ENCODE peak calls at places on chromosomes 13 and 19, in eight cellular contexts. S, V, D, N, K, F, J and Z are unnamed samples.

GRCh38 chr19:55152017-55152416 is 3.0 kb upstream of the TNNT1 start:
- DNase-seq in K (no peak), N (no peak), F (no peak), S (no peak), V (no peak), J (no peak), D (no peak), Z (no peak)

GRCh38 chr19:18440421-18440877 is 2.5 kb upstream of the ISYNA1 start:
- DNase-seq in V (peak), D (no peak), J (no peak), N (no peak), S (no peak), F (no peak), K (no peak), Z (peak)

GRCh38 chr13:95870421-95870820 is 182.8 kb downstream of the UGGT2 start:
- DNase-seq in F (no peak), K (no peak), N (no peak), V (no peak), S (no peak), J (no peak), D (no peak), Z (peak)

GRCh38 chr13:31209172-31209818 is 9.5 kb downstream of the B3GLCT start:
- DNase-seq in K (peak), N (no peak), V (no peak), S (peak), D (no peak), F (peak), J (peak), Z (peak)

GRCh38 chr13:73547239-73547638 is 488.4 kb downstream of the KLF5 start:
- DNase-seq in S (no peak), K (no peak), F (no peak), D (no peak), V (no peak), J (no peak), N (no peak), Z (no peak)

GRCh38 chr19:18915639-18916038 is 3.5 kb downstream of the COPE start:
- DNase-seq in D (peak), V (no peak), F (peak), J (peak), K (peak), S (no peak), N (peak), Z (peak)

GRCh38 chr19:14769201-14769600 is 9.2 kb downstream of the ADGRE2 start:
- DNase-seq in D (no peak), V (no peak), K (no peak), J (no peak), S (no peak), F (no peak), N (peak), Z (no peak)

GRCh38 chr19:18202759-18203407 is 959 bp downstream of the RAB3A start:
- DNase-seq in K (peak), D (no peak), F (peak), S (peak), J (peak), V (peak), N (peak), Z (peak)

GRCh38 chr19:1265611-1266115 is 3.5 kb upstream of the CIRBP start:
- DNase-seq in V (no peak), S (no peak), K (no peak), J (peak), N (peak), F (peak), D (no peak), Z (no peak)

GRCh38 chr19:47186337-47187022 is 44.5 kb downstream of the BBC3 start:
- DNase-seq in D (peak), K (no peak), N (peak), J (no peak), F (no peak), S (no peak), V (peak), Z (no peak)

GRCh38 chr13:23160241-23161175 is 20.3 kb upstream of the SGCG start:
- DNase-seq in K (no peak), D (no peak), J (no peak), N (no peak), F (peak), V (no peak), S (no peak), Z (peak)

GRCh38 chr13:40236566-40237168 is 429.8 kb downstream of the FOXO1 start:
- DNase-seq in N (no peak), F (peak), J (peak), D (no peak), K (no peak), S (no peak), V (no peak), Z (no peak)

GRCh38 chr19:36046443-36047050 is 7.5 kb downstream of the THAP8 start:
- DNase-seq in F (peak), K (no peak), S (no peak), J (no peak), N (no peak), D (no peak), V (no peak), Z (peak)

GRCh38 chr13:111474136-111475002 is 153.9 kb downstream of the TEX29 start:
- DNase-seq in F (peak), V (peak), J (peak), K (no peak), D (no peak), S (peak), N (no peak), Z (peak)

GRCh38 chr19:34669305-34669704 is 7.7 kb downstream of the SCGB2B2 start:
- DNase-seq in N (no peak), V (no peak), J (peak), D (no peak), S (no peak), K (no peak), F (no peak), Z (no peak)

GRCh38 chr13:40340368-40341085 is 325.9 kb downstream of the FOXO1 start:
- DNase-seq in S (no peak), D (no peak), K (no peak), F (peak), V (no peak), N (no peak), J (peak), Z (no peak)

GRCh38 chr19:54556194-54556593 is 17.4 kb upstream of the LILRA2 start:
- DNase-seq in K (no peak), N (no peak), F (no peak), D (no peak), S (no peak), V (no peak), J (no peak), Z (no peak)

GRCh38 chr13:114071441-114071840 is 61.0 kb downstream of the RASA3 start:
- DNase-seq in D (no peak), J (no peak), S (no peak), F (no peak), N (no peak), V (no peak), K (peak), Z (no peak)